ENCODE peak calls at places on chromosomes 6 and 20, in nine cellular contexts. M, H, G, D, B, Q, A, V and F are unnamed samples.
A peak's percentile ranks its signal among the peaks of the same experiment; 100 is the strongest.

GRCh38 chr6:84728602-84729001 is 35.8 kb downstream of the TBX18 start:
- DNase-seq in D (no peak), A (no peak), B (no peak), V (no peak), G (no peak), Q (no peak), H (no peak), M (no peak), F (no peak)

GRCh38 chr20:16215056-16215455 is 358.2 kb downstream of the KIF16B start:
- DNase-seq in G (no peak), V (no peak), H (no peak), B (no peak), A (no peak), D (no peak), M (no peak), Q (no peak), F (no peak)

GRCh38 chr20:12946789-12947188 is 62.0 kb upstream of the SPTLC3 start:
- DNase-seq in H (no peak), M (no peak), B (no peak), A (no peak), D (no peak), V (no peak), Q (no peak), G (no peak), F (no peak)

GRCh38 chr6:159691133-159691962 is 1.7 kb downstream of the SOD2 start:
- DNase-seq in A (no peak), H (no peak), B (no peak), Q (no peak), M (no peak), G (no peak), V (no peak), D (no peak), F (peak; percentile 57)

GRCh38 chr6:22838346-22838745 is 269.0 kb downstream of the HDGFL1 start:
- DNase-seq in B (no peak), G (no peak), A (no peak), Q (no peak), M (no peak), H (no peak), V (no peak), D (no peak), F (no peak)

GRCh38 chr6:21158149-21158548 is 435.4 kb upstream of the SOX4 start:
- DNase-seq in A (no peak), Q (no peak), V (no peak), G (no peak), D (no peak), B (no peak), H (no peak), M (no peak), F (no peak)

GRCh38 chr6:8627085-8627861 is 191.9 kb upstream of the SLC35B3 start:
- DNase-seq in A (no peak), V (no peak), M (no peak), G (no peak), Q (no peak), D (no peak), H (no peak), B (no peak), F (no peak)

GRCh38 chr20:63552481-63553249 is 1.3 kb upstream of the FNDC11 start:
- DNase-seq in D (no peak), V (peak; percentile 67), B (no peak), G (no peak), Q (no peak), H (no peak), A (peak; percentile 43), M (no peak), F (no peak)

GRCh38 chr20:54345301-54345724 is 130.1 kb upstream of the DOK5 start:
- DNase-seq in B (no peak), H (no peak), V (no peak), A (no peak), G (no peak), Q (no peak), M (no peak), D (no peak), F (no peak)

GRCh38 chr6:82867946-82868345 is 197.7 kb downstream of the UBE3D start:
- DNase-seq in A (no peak), Q (no peak), D (no peak), H (no peak), V (no peak), G (no peak), B (no peak), M (no peak), F (no peak)

GRCh38 chr6:48994811-48995210 is 468.2 kb downstream of the MMUT start:
- DNase-seq in Q (no peak), A (no peak), V (no peak), H (no peak), B (no peak), G (no peak), M (no peak), D (no peak), F (no peak)

GRCh38 chr6:168180548-168181011 is 101.6 kb upstream of the FRMD1 start:
- DNase-seq in M (no peak), Q (no peak), V (no peak), H (no peak), G (peak; percentile 7), D (no peak), A (no peak), B (peak; percentile 48), F (peak; percentile 33)

GRCh38 chr6:17233531-17233930 is 47.6 kb upstream of the RBM24 start:
- DNase-seq in H (no peak), B (no peak), G (no peak), Q (no peak), V (no peak), M (no peak), A (no peak), D (no peak), F (no peak)

GRCh38 chr6:52532457-52532856 is 44.4 kb downstream of the TRAM2 start:
- DNase-seq in B (no peak), G (no peak), Q (no peak), A (no peak), D (no peak), M (no peak), V (no peak), H (no peak), F (no peak)
- H3K27ac ChIP-seq in B (no peak overlapping the region), G (no peak overlapping the region), Q (no peak overlapping the region), A (no peak overlapping the region), D (no peak overlapping the region), M (no peak overlapping the region), V (no peak overlapping the region), H (no peak overlapping the region), F (no peak overlapping the region)

GRCh38 chr20:23293689-23294088 is 56.9 kb upstream of the NXT1 start:
- DNase-seq in H (no peak), V (no peak), Q (peak; percentile 51), G (peak; percentile 75), M (peak; percentile 26), A (no peak), B (peak; percentile 72), D (no peak), F (no peak)

GRCh38 chr20:23289249-23289648 is 61.3 kb upstream of the NXT1 start:
- DNase-seq in G (no peak), D (no peak), Q (no peak), H (no peak), V (no peak), A (no peak), M (no peak), B (peak; percentile 5), F (no peak)

GRCh38 chr20:23291575-23292240 is 58.9 kb upstream of the NXT1 start:
- DNase-seq in M (no peak), A (no peak), B (peak; percentile 11), Q (peak; percentile 44), G (no peak), D (no peak), V (no peak), H (no peak), F (no peak)

GRCh38 chr20:23289724-23290395 is 60.7 kb upstream of the NXT1 start:
- DNase-seq in M (no peak), B (peak; percentile 8), G (no peak), D (no peak), Q (peak; percentile 17), A (no peak), H (no peak), V (no peak), F (no peak)

DNA sequence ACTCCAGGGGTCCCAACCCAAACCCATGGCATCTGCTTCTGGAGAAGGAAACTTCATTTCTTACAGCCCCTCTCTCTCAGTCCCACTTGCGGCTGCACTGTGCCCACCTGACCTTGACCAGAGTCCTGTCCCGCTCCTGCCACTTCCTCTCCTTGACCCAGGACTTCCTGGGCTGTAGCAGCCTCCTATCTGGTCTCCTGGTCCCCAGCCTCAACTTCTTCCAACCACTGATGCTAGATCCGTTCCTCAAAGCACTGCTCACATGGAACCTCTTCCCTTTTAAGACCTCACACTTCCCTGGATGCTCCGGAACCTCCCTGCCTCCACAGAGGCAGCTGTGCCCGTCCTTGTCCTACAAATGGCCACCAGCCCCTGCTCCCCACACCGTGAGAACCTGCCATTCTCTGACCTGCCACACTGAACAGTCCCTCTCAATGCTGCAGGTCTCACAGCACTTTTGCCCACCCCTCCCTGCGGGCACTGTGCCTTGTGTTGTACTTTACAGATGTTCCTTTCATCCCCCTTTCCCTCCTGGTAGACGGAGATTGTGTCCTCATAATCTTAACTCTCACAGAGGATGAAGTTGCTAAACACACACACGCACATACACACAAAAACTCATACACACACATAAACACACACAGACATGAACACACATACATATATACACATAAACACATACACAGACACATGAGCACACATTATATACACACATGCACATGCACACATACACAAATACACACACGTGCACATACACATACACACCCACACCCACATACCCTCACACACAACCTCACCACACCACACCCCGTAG is 59.6 kb upstream of the NXT1 start:
- DNase-seq in B (peak; percentile 53), A (no peak), Q (peak; percentile 45), D (no peak), G (no peak), H (no peak), V (no peak), M (no peak), F (no peak)
- TF ChIP-seq CTCF in B (no peak), A (no peak), Q (no peak), D (no peak), G (no peak), H (no peak), V (no peak), M (no peak), F (no peak)

DNA sequence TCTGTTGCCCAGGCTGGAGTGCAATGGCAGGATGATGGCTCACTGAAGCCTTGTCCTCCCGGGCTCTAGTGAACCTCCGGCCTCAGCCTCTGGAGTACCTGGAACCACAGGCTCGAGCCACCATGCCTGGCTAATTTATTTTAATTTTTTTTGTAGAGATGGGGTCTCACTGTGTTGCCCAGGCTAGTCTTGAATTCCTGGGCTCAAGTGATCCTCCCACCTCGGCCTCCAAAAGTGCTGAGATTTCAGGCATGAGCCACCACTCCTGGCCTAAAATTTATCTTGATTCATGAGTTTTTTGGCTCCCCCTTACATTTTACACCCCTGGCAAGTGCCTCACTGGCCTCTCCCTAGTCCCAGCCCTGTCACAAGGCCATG is 2.5 kb upstream of the SLC29A1 start:
- DNase-seq in B (no peak), V (no peak), D (no peak), A (no peak), H (no peak), G (no peak), Q (no peak), M (no peak), F (no peak)
- H3K27ac ChIP-seq in B (peak overlapping the region; percentile 97), V (peak overlapping the region; percentile 72), D (peak overlapping the region; percentile 60), A (no peak overlapping the region), H (peak overlapping the region; percentile 92), G (peak overlapping the region; percentile 49), Q (peak overlapping the region; percentile 54), M (peak overlapping the region; percentile 85), F (no peak overlapping the region)

GRCh38 chr6:73073238-73073637 is 152.1 kb downstream of the KHDC1L start:
- DNase-seq in D (no peak), A (no peak), V (no peak), G (no peak), H (no peak), M (no peak), B (no peak), Q (no peak), F (no peak)
- TF ChIP-seq CTCF in D (no peak), A (no peak), V (no peak), G (no peak), H (no peak), M (no peak), B (no peak), Q (no peak), F (no peak)